ENCODE peak calls at places on chromosomes 2 and 18, in seven cellular contexts. P is H1, U is uterus, C is OCI-LY7, D is body of pancreas, I is left ventricle myocardium inferior, G is left lung. Q is an unnamed sample.

GRCh38 chr18:45775241-45775676 is 50.2 kb upstream of the SIGLEC15 start:
- DNase-seq in P (no peak), U (peak; percentile 63), C (no peak), D (peak; percentile 66), I (peak; percentile 80), G (peak; percentile 85), Q (no peak)

GRCh38 chr18:37270046-37270665 is 295.4 kb downstream of the CELF4 start:
- DNase-seq in P (no peak), U (no peak), C (peak; percentile 12), D (peak; percentile 55), I (peak; percentile 35), G (peak; percentile 31), Q (no peak)

GRCh38 chr2:174333502-174334277 is 1.1 kb upstream of the SP9 start:
- DNase-seq in P (no peak), U (no peak), C (no peak), D (no peak), I (no peak), G (no peak), Q (no peak)

GRCh38 chr18:58891753-58892152 is 27.1 kb downstream of the ZNF532 start:
- DNase-seq in P (no peak), U (no peak), C (no peak), D (no peak), I (no peak), G (no peak), Q (no peak)

GRCh38 chr18:48300463-48300961 is 108.7 kb downstream of the ZBTB7C start:
- DNase-seq in P (no peak), U (no peak), C (peak; percentile 14), D (no peak), I (peak; percentile 42), G (no peak), Q (peak; percentile 33)

GRCh38 chr18:75358928-75359327 is 68.6 kb downstream of the SMIM21 start:
- DNase-seq in P (no peak), U (no peak), C (no peak), D (no peak), I (no peak), G (no peak), Q (no peak)

GRCh38 chr2:170554278-170554955 is 160.7 kb upstream of the SP5 start:
- DNase-seq in P (no peak), U (peak; percentile 53), C (no peak), D (peak; percentile 47), I (peak; percentile 30), G (no peak), Q (no peak)

GRCh38 chr18:74351354-74351753 is 35.7 kb downstream of the C18orf63 start:
- DNase-seq in P (no peak), U (no peak), C (peak; percentile 7), D (no peak), I (no peak), G (no peak), Q (no peak)

GRCh38 chr2:9335322-9335754 is 88.0 kb downstream of the ITGB1BP1 start:
- DNase-seq in P (no peak), U (no peak), C (no peak), D (no peak), I (no peak), G (no peak), Q (no peak)

GRCh38 chr2:129864719-129865118 is 114.7 kb upstream of the RAB6C start:
- DNase-seq in P (no peak), U (no peak), C (no peak), D (no peak), I (no peak), G (no peak), Q (no peak)

GRCh38 chr18:29647700-29648099 is 1394.8 kb downstream of the DSC3 start:
- DNase-seq in P (no peak), U (no peak), C (no peak), D (no peak), I (no peak), G (no peak), Q (no peak)

GRCh38 chr18:23487738-23488625 is 15.3 kb upstream of the RMC1 start:
- DNase-seq in P (no peak), U (no peak), C (peak; percentile 33), D (no peak), I (no peak), G (peak; percentile 81), Q (no peak)

GRCh38 chr18:22734812-22735627 is 198.1 kb upstream of the RBBP8 start:
- DNase-seq in P (no peak), U (no peak), C (no peak), D (no peak), I (no peak), G (no peak), Q (no peak)

GRCh38 chr2:227460079-227460485 is 11.9 kb upstream of the AGFG1 start:
- DNase-seq in P (no peak), U (no peak), C (no peak), D (no peak), I (no peak), G (no peak), Q (no peak)

GRCh38 chr2:66874411-66874810 is 439.5 kb downstream of the MEIS1 start:
- DNase-seq in P (no peak), U (no peak), C (no peak), D (no peak), I (no peak), G (no peak), Q (no peak)

GRCh38 chr2:121400206-121400605 is 115.2 kb upstream of the TFCP2L1 start:
- DNase-seq in P (no peak), U (no peak), C (no peak), D (no peak), I (no peak), G (no peak), Q (no peak)

DNA sequence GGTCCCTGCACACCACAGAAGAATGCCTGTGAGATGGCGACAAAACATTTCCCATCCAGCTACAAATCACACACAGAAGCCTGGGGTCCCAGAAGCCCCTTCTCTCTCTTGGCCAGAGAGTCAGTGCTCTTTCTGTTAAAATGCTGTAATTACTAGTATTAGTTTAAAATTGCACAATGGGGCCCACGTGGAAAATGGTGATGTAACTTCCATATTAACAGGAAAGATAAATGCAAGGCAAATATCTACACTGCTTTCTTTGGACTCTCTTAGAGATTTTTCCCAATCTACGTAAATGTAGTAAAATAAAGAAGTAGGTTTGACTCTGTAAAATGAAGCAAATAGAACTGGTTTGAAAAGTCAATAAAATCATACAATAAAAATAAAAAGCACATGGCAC is 113.9 kb upstream of the TFCP2L1 start:
- DNase-seq in P (no peak), U (no peak), C (no peak), D (no peak), I (no peak), G (no peak), Q (no peak)
- H3K36me3 ChIP-seq in P (peaks cover 4% of the 10 kb centered on the region), U (no peaks in the 10 kb centered on the region), C (peaks cover 77% of the 10 kb centered on the region), D (no peaks in the 10 kb centered on the region), I (peaks cover 85% of the 10 kb centered on the region), G (no peaks in the 10 kb centered on the region), Q (peaks cover 72% of the 10 kb centered on the region)

GRCh38 chr2:33133436-33133835 is 186.7 kb downstream of the LTBP1 start:
- DNase-seq in P (no peak), U (peak; percentile 46), C (no peak), D (peak; percentile 14), I (peak; percentile 30), G (no peak), Q (no peak)

GRCh38 chr2:33135645-33136044 is 188.9 kb downstream of the LTBP1 start:
- DNase-seq in P (no peak), U (no peak), C (no peak), D (no peak), I (no peak), G (no peak), Q (no peak)

GRCh38 chr2:33136056-33136455 is 189.3 kb downstream of the LTBP1 start:
- DNase-seq in P (no peak), U (no peak), C (no peak), D (peak; percentile 16), I (no peak), G (no peak), Q (no peak)

GRCh38 chr2:33134764-33135560 is 188.2 kb downstream of the LTBP1 start:
- DNase-seq in P (no peak), U (no peak), C (no peak), D (no peak), I (no peak), G (no peak), Q (no peak)

DNA sequence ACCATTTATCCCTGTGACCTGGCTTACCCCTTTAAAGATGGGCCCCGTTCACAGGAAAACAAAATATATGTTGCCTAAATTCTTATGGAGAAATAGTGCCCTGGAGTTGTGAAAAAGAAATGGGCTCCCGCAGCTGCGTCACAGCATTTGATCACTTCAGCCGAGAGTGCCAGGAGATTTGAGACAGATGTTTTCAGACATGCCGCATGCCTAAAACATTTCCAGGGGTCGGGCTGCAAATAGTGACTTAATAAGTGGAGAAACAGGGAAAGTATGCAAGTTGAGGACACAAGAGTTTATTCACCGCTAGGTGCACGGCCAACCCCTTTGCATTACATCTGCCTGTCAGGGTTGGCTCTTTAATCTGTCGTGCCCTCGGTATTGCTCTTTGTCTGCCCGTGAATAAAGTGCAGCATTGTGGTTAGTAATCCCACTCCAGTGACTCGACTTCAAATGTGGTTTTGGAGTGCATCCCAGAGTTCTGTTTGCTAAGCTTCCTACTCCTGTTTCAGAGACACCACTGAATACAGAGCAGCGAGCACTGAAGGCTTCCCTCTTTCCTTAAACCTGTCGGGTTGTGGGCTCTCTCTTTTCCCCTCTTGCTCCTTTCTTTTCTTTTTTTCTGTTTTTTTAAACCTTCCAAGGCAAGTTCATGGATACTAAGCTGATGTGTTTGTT is 187.5 kb downstream of the LTBP1 start:
- DNase-seq in P (no peak), U (peak; percentile 71), C (no peak), D (peak; percentile 26), I (peak; percentile 51), G (no peak), Q (no peak)
- TF ChIP-seq CTCF in P (no peak), U (peak; percentile 19), C (no peak), D (no peak), I (no peak), G (no peak), Q (no peak)

GRCh38 chr18:39453882-39454281 is 1888.3 kb upstream of the CELF4 start:
- DNase-seq in P (no peak), U (no peak), C (no peak), D (no peak), I (no peak), G (no peak), Q (no peak)
- H3K4me3 ChIP-seq in P (no peak overlapping the region), U (no peak overlapping the region), C (no peak overlapping the region), D (no peak overlapping the region), I (peak overlapping the region; percentile 33), G (no peak overlapping the region), Q (no peak overlapping the region)

GRCh38 chr2:201464547-201464946 is 13.0 kb downstream of the STRADB start:
- DNase-seq in P (no peak), U (no peak), C (no peak), D (no peak), I (no peak), G (no peak), Q (no peak)
- H3K36me3 ChIP-seq in P (no peaks in the 10 kb centered on the region), U (no peaks in the 10 kb centered on the region), C (no peaks in the 10 kb centered on the region), D (peaks cover 5% of the 10 kb centered on the region), I (peaks cover 70% of the 10 kb centered on the region), G (no peaks in the 10 kb centered on the region), Q (peaks cover 86% of the 10 kb centered on the region)

Q was measured in WERI-Rb-1.